ENCODE peak calls at places on chromosomes 11 and 22, in six cellular contexts. One of them, this sample, is unnamed.

GRCh38 chr11:33001281-33001680 is 14.4 kb upstream of the DEPDC7 start:
- DNase-seq in foreskin keratinocyte: peak; percentile 12
- DNase-seq in activated CD8-positive, alpha-beta memory T cell treated with anti-CD3 and anti-CD28 coated beads for 24 hours: no peak
- DNase-seq in stimulated activated CD4-positive, alpha-beta T cell treated with anti-CD3 and anti-CD28 coated beads, Interleukin-2, amount 100 ng/mL, for 48 hours: no peak
- DNase-seq in nephron progenitor cell: no peak
- DNase-seq in NCI-H1930: no peak
- DNase-seq in this sample: no peak

GRCh38 chr11:67613960-67614715 is 7.4 kb downstream of the NDUFV1 start:
- DNase-seq in NCI-H1930: no peak
- DNase-seq in activated CD8-positive, alpha-beta memory T cell treated with anti-CD3 and anti-CD28 coated beads for 24 hours: peak; percentile 94
- DNase-seq in nephron progenitor cell: peak; percentile 84
- DNase-seq in stimulated activated CD4-positive, alpha-beta T cell treated with anti-CD3 and anti-CD28 coated beads, Interleukin-2, amount 100 ng/mL, for 48 hours: peak; percentile 68
- DNase-seq in foreskin keratinocyte: peak; percentile 69
- DNase-seq in this sample: peak; percentile 71

GRCh38 chr11:35145249-35145648 is 6.3 kb downstream of the CD44 start:
- DNase-seq in NCI-H1930: no peak
- DNase-seq in stimulated activated CD4-positive, alpha-beta T cell treated with anti-CD3 and anti-CD28 coated beads, Interleukin-2, amount 100 ng/mL, for 48 hours: no peak
- DNase-seq in nephron progenitor cell: no peak
- DNase-seq in activated CD8-positive, alpha-beta memory T cell treated with anti-CD3 and anti-CD28 coated beads for 24 hours: peak; percentile 76
- DNase-seq in foreskin keratinocyte: no peak
- DNase-seq in this sample: no peak

GRCh38 chr11:113192121-113192925 is 122.1 kb upstream of the TTC12 start:
- DNase-seq in foreskin keratinocyte: no peak
- DNase-seq in nephron progenitor cell: no peak
- DNase-seq in NCI-H1930: peak; percentile 50
- DNase-seq in activated CD8-positive, alpha-beta memory T cell treated with anti-CD3 and anti-CD28 coated beads for 24 hours: no peak
- DNase-seq in stimulated activated CD4-positive, alpha-beta T cell treated with anti-CD3 and anti-CD28 coated beads, Interleukin-2, amount 100 ng/mL, for 48 hours: no peak
- DNase-seq in this sample: peak; percentile 50

GRCh38 chr22:37254206-37254866 is 10.3 kb upstream of the RAC2 start:
- DNase-seq in NCI-H1930: no peak
- DNase-seq in stimulated activated CD4-positive, alpha-beta T cell treated with anti-CD3 and anti-CD28 coated beads, Interleukin-2, amount 100 ng/mL, for 48 hours: no peak
- DNase-seq in nephron progenitor cell: no peak
- DNase-seq in foreskin keratinocyte: peak; percentile 77
- DNase-seq in activated CD8-positive, alpha-beta memory T cell treated with anti-CD3 and anti-CD28 coated beads for 24 hours: no peak
- DNase-seq in this sample: no peak

GRCh38 chr11:41039592-41039991 is 419.9 kb downstream of the LRRC4C start:
- DNase-seq in nephron progenitor cell: no peak
- DNase-seq in activated CD8-positive, alpha-beta memory T cell treated with anti-CD3 and anti-CD28 coated beads for 24 hours: no peak
- DNase-seq in NCI-H1930: no peak
- DNase-seq in foreskin keratinocyte: no peak
- DNase-seq in stimulated activated CD4-positive, alpha-beta T cell treated with anti-CD3 and anti-CD28 coated beads, Interleukin-2, amount 100 ng/mL, for 48 hours: no peak
- DNase-seq in this sample: no peak

GRCh38 chr11:106186630-106187029 is 109.2 kb downstream of the AASDHPPT start:
- DNase-seq in nephron progenitor cell: no peak
- DNase-seq in foreskin keratinocyte: no peak
- DNase-seq in stimulated activated CD4-positive, alpha-beta T cell treated with anti-CD3 and anti-CD28 coated beads, Interleukin-2, amount 100 ng/mL, for 48 hours: no peak
- DNase-seq in activated CD8-positive, alpha-beta memory T cell treated with anti-CD3 and anti-CD28 coated beads for 24 hours: no peak
- DNase-seq in NCI-H1930: no peak
- DNase-seq in this sample: no peak

GRCh38 chr11:78399136-78399535 is 18.5 kb downstream of the GAB2 start:
- DNase-seq in activated CD8-positive, alpha-beta memory T cell treated with anti-CD3 and anti-CD28 coated beads for 24 hours: no peak
- DNase-seq in NCI-H1930: no peak
- DNase-seq in foreskin keratinocyte: no peak
- DNase-seq in stimulated activated CD4-positive, alpha-beta T cell treated with anti-CD3 and anti-CD28 coated beads, Interleukin-2, amount 100 ng/mL, for 48 hours: no peak
- DNase-seq in nephron progenitor cell: no peak
- DNase-seq in this sample: peak; percentile 39